ENCODE peak calls at places on chromosomes 6 and 20, in six cellular contexts. One of them, this sample, is unnamed.

GRCh38 chr6:30954631-30955366 is 14.0 kb downstream of the MUCL3 start:
- DNase-seq in memory B cell: no peak
- DNase-seq in glutamatergic neuron: no peak
- DNase-seq in fibroblast of the conjunctiva: no peak
- DNase-seq in DMS 273 treated with DMSO at 0.1 percent for 48 hours: no peak
- DNase-seq in GM03348: no peak
- DNase-seq in this sample: no peak

GRCh38 chr20:42846784-42847490 is 342.8 kb downstream of the PTPRT start:
- DNase-seq in memory B cell: no peak
- DNase-seq in glutamatergic neuron: no peak
- DNase-seq in fibroblast of the conjunctiva: no peak
- DNase-seq in DMS 273 treated with DMSO at 0.1 percent for 48 hours: no peak
- DNase-seq in GM03348: no peak
- DNase-seq in this sample: no peak

GRCh38 chr6:10138917-10139316 is 276.0 kb downstream of the TFAP2A start:
- DNase-seq in memory B cell: no peak
- DNase-seq in glutamatergic neuron: no peak
- DNase-seq in fibroblast of the conjunctiva: no peak
- DNase-seq in DMS 273 treated with DMSO at 0.1 percent for 48 hours: no peak
- DNase-seq in GM03348: no peak
- DNase-seq in this sample: no peak

GRCh38 chr20:56181593-56181992 is 66.9 kb upstream of the MC3R start:
- DNase-seq in memory B cell: no peak
- DNase-seq in glutamatergic neuron: no peak
- DNase-seq in fibroblast of the conjunctiva: no peak
- DNase-seq in DMS 273 treated with DMSO at 0.1 percent for 48 hours: no peak
- DNase-seq in GM03348: no peak
- DNase-seq in this sample: no peak

GRCh38 chr6:161212902-161213301 is 61.0 kb downstream of the AGPAT4 start:
- DNase-seq in memory B cell: no peak
- DNase-seq in glutamatergic neuron: no peak
- DNase-seq in fibroblast of the conjunctiva: no peak
- DNase-seq in DMS 273 treated with DMSO at 0.1 percent for 48 hours: no peak
- DNase-seq in GM03348: no peak
- DNase-seq in this sample: no peak

GRCh38 chr6:1404713-1405098 is 15.3 kb downstream of the FOXF2 start:
- DNase-seq in memory B cell: no peak
- DNase-seq in glutamatergic neuron: no peak
- DNase-seq in fibroblast of the conjunctiva: no peak
- DNase-seq in DMS 273 treated with DMSO at 0.1 percent for 48 hours: no peak
- DNase-seq in GM03348: no peak
- DNase-seq in this sample: no peak

GRCh38 chr6:64258302-64258701 is 622.7 kb downstream of the PHF3 start:
- DNase-seq in memory B cell: no peak
- DNase-seq in glutamatergic neuron: no peak
- DNase-seq in fibroblast of the conjunctiva: no peak
- DNase-seq in DMS 273 treated with DMSO at 0.1 percent for 48 hours: no peak
- DNase-seq in GM03348: no peak
- DNase-seq in this sample: no peak

GRCh38 chr20:60054716-60055371 is 96.6 kb downstream of the CDH26 start:
- DNase-seq in memory B cell: no peak
- DNase-seq in glutamatergic neuron: no peak
- DNase-seq in fibroblast of the conjunctiva: no peak
- DNase-seq in DMS 273 treated with DMSO at 0.1 percent for 48 hours: no peak
- DNase-seq in GM03348: no peak
- DNase-seq in this sample: no peak

GRCh38 chr6:106084973-106085686 is 1.0 kb upstream of the PRDM1 start:
- DNase-seq in memory B cell: no peak
- DNase-seq in glutamatergic neuron: no peak
- DNase-seq in fibroblast of the conjunctiva: no peak
- DNase-seq in DMS 273 treated with DMSO at 0.1 percent for 48 hours: no peak
- DNase-seq in GM03348: peak
- DNase-seq in this sample: no peak

GRCh38 chr6:62371840-62372239 is 85.8 kb upstream of the KHDRBS2 start:
- DNase-seq in memory B cell: no peak
- DNase-seq in glutamatergic neuron: no peak
- DNase-seq in fibroblast of the conjunctiva: no peak
- DNase-seq in DMS 273 treated with DMSO at 0.1 percent for 48 hours: no peak
- DNase-seq in GM03348: no peak
- DNase-seq in this sample: no peak

This sample was measured in NCI-H1694 treated with DMSO at 0.1 percent for 48 hours.